ENCODE peak calls at places on chromosomes 11 and 22, in ten cellular contexts. X is left ventricle myocardium inferior, O is AG10803, B is tibial nerve, Q is fibroblast of lung, W is right lobe of liver, R is fibroblast of pulmonary artery, E is mucosa of descending colon, U is coronary artery, I is AG04450. P is an unnamed sample.

GRCh38 chr11:10293423-10294288 is at the start of gene SBF2:
- DNase-seq in O (peak; percentile 90), B (peak; percentile 76), E (peak; percentile 90), R (peak; percentile 93), U (peak; percentile 90), W (peak; percentile 89), Q (peak; percentile 87), I (peak; percentile 75), X (peak; percentile 86), P (peak; percentile 95)

GRCh38 chr11:75532200-75532972 is 6.6 kb upstream of the GDPD5 start:
- DNase-seq in X (peak; percentile 55), R (peak; percentile 63), U (no peak), O (peak; percentile 33), Q (peak; percentile 29), E (peak; percentile 79), B (peak; percentile 86), W (peak; percentile 74), I (no peak), P (peak; percentile 53)

GRCh38 chr22:21636629-21637218 is 4.2 kb downstream of the CCDC116 start:
- DNase-seq in I (no peak), W (no peak), Q (no peak), X (no peak), O (no peak), B (no peak), E (no peak), R (no peak), U (no peak), P (no peak)

GRCh38 chr22:20566420-20567260 is 59.2 kb downstream of the MED15 start:
- DNase-seq in U (no peak), Q (peak; percentile 85), X (peak; percentile 12), I (no peak), B (peak; percentile 28), E (peak; percentile 34), W (no peak), O (peak; percentile 94), R (peak; percentile 64), P (peak; percentile 65)

GRCh38 chr11:931385-931784 is 5.7 kb downstream of the AP2A2 start:
- DNase-seq in R (peak; percentile 63), U (no peak), I (no peak), W (no peak), O (peak; percentile 58), B (no peak), Q (no peak), X (no peak), E (no peak), P (no peak)

GRCh38 chr11:63915961-63916836 is 765 bp downstream of the RCOR2 start:
- DNase-seq in B (peak; percentile 24), O (peak; percentile 24), I (no peak), X (peak; percentile 58), R (peak; percentile 23), W (no peak), E (peak; percentile 81), U (no peak), Q (no peak), P (peak; percentile 34)

GRCh38 chr11:128928400-128928799 is 14.3 kb downstream of the TP53AIP1 start:
- DNase-seq in I (no peak), E (no peak), O (no peak), R (no peak), W (no peak), U (no peak), B (no peak), Q (no peak), X (no peak), P (no peak)

GRCh38 chr11:103344886-103345285 is 235.7 kb downstream of the DYNC2H1 start:
- DNase-seq in B (no peak), X (no peak), O (peak; percentile 61), Q (no peak), E (no peak), U (no peak), W (no peak), R (no peak), I (no peak), P (no peak)

GRCh38 chr22:49734882-49735281 is 92.8 kb downstream of the BRD1 start:
- DNase-seq in R (no peak), E (no peak), I (no peak), B (no peak), Q (no peak), O (no peak), X (no peak), W (no peak), U (no peak), P (no peak)
- H3K4me3 ChIP-seq in R (no peak overlapping the region), E (no peak overlapping the region), I (no peak overlapping the region), B (no peak overlapping the region), Q (no peak overlapping the region), O (no peak overlapping the region), X (no peak overlapping the region), W (no peak overlapping the region), U (no peak overlapping the region), P (no peak overlapping the region)

GRCh38 chr11:131737357-131737756 is 366.9 kb downstream of the NTM start:
- DNase-seq in O (peak; percentile 35), B (no peak), Q (no peak), U (no peak), E (no peak), W (no peak), I (no peak), X (no peak), R (peak; percentile 44), P (peak; percentile 26)
- TF ChIP-seq CTCF in O (peak; percentile 40), B (no peak), Q (peak; percentile 27), U (no peak), E (no peak), W (no peak), I (no peak), X (no peak), R (peak; percentile 29), P (no peak)

DNA sequence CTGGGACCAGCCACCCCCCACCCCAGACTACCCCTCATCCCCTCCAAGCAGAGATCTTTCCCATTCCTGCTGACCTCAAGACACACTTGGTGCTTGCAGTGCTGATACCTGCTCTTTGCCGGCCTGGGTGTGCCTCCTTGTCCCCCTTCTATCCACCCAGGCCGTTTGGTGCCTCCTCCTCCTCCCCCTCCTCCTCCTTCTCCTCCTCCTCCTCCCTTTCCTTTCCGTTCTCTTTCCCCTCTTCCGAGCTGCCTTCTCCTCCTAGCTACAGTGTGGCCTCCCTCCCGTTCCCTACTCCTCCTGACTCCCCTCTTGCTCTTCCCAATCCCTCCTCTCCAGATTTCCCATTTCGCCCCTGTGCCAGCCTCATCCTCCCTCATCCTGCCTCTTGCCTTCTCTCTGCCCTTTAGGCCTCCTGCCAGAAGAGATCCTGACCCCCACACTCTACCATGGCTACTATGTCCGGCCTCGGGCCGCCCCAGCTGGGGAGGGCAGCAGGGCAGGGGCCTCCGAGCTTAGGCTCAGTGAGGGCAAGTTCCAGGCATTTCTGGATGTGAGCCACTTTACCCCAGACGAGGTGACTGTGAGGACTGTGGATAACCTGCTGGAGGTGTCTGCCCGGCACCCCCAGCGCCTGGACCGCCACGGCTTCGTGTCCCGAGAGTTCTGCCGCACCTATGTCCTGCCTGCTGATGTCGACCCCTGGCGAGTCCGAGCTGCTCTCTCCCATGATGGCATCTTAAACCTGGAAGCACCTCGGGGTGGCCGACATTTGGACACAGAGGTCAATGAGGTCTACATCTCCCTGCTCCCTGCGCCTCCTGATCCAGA is 712 bp downstream of the HSPB2 start:
- DNase-seq in O (peak; percentile 49), R (no peak), X (no peak), W (no peak), E (no peak), I (no peak), U (peak; percentile 82), Q (no peak), B (peak; percentile 41), P (no peak)
- H3K4me3 ChIP-seq in O (peak overlapping the region; percentile 77), R (peak overlapping the region; percentile 21), X (peak overlapping the region; percentile 77), W (no peak overlapping the region), E (no peak overlapping the region), I (no peak overlapping the region), U (peak overlapping the region; percentile 79), Q (peak overlapping the region; percentile 9), B (peak overlapping the region; percentile 44), P (peak overlapping the region; percentile 18)

GRCh38 chr11:100753144-100753543 is 66.1 kb downstream of the ARHGAP42 start:
- DNase-seq in X (no peak), U (no peak), O (no peak), Q (no peak), W (no peak), E (no peak), B (no peak), R (no peak), I (no peak), P (no peak)

GRCh38 chr11:100752371-100753073 is 65.4 kb downstream of the ARHGAP42 start:
- DNase-seq in E (no peak), I (no peak), U (no peak), W (no peak), B (no peak), Q (no peak), O (no peak), X (no peak), R (no peak), P (no peak)

GRCh38 chr11:100756556-100756955 is 69.5 kb downstream of the ARHGAP42 start:
- DNase-seq in B (no peak), O (no peak), I (no peak), Q (peak; percentile 7), U (no peak), R (peak; percentile 50), W (no peak), X (no peak), E (no peak), P (peak; percentile 64)

GRCh38 chr11:100757636-100758035 is 70.5 kb downstream of the ARHGAP42 start:
- DNase-seq in B (no peak), W (no peak), E (no peak), X (no peak), R (no peak), I (no peak), U (no peak), Q (no peak), O (no peak), P (no peak)

GRCh38 chr11:100753562-100753961 is 66.5 kb downstream of the ARHGAP42 start:
- DNase-seq in Q (no peak), W (no peak), B (no peak), U (no peak), O (no peak), X (no peak), E (no peak), R (no peak), I (no peak), P (peak; percentile 62)
- TF ChIP-seq CTCF in Q (no peak), W (no peak), B (no peak), U (no peak), O (no peak), X (no peak), E (no peak), R (no peak), I (no peak), P (no peak)

GRCh38 chr11:117929568-117930207 is 486 bp upstream of the TMPRSS13 start:
- DNase-seq in W (no peak), X (no peak), E (no peak), U (no peak), I (no peak), B (no peak), O (no peak), R (no peak), Q (no peak), P (no peak)
- H3K4me3 ChIP-seq in W (no peak overlapping the region), X (no peak overlapping the region), E (no peak overlapping the region), U (no peak overlapping the region), I (no peak overlapping the region), B (no peak overlapping the region), O (no peak overlapping the region), R (no peak overlapping the region), Q (no peak overlapping the region), P (no peak overlapping the region)

GRCh38 chr22:46660604-46661201 is 40.5 kb downstream of the GRAMD4 start:
- DNase-seq in E (peak; percentile 79), R (no peak), X (no peak), U (no peak), O (no peak), B (no peak), Q (no peak), W (peak; percentile 74), I (no peak), P (no peak)
- TF ChIP-seq CTCF in E (no peak), R (no peak), X (no peak), U (no peak), O (no peak), B (no peak), Q (no peak), W (no peak), I (no peak), P (no peak)

P was measured in fibroblast of villous mesenchyme.